ENCODE peak calls at places on chromosomes 16 and 17, in four cellular contexts. U, B, H and Y are unnamed samples.

GRCh38 chr16:49067776-49068175 is 213.9 kb downstream of the CBLN1 start:
- DNase-seq in U (no peak), B (no peak), H (no peak), Y (no peak)

GRCh38 chr17:4536742-4537411 is 18.3 kb downstream of the MYBBP1A start:
- DNase-seq in U (peak), B (no peak), H (no peak), Y (peak)

GRCh38 chr16:11258553-11259287 is 2.7 kb upstream of the SOCS1 start:
- DNase-seq in U (no peak), B (no peak), H (no peak), Y (no peak)

GRCh38 chr16:31427441-31428276 is 501 bp downstream of the COX6A2 start:
- DNase-seq in U (no peak), B (no peak), H (no peak), Y (no peak)

GRCh38 chr17:65334391-65334790 is 197.2 kb downstream of the RGS9 start:
- DNase-seq in U (no peak), B (no peak), H (no peak), Y (no peak)

GRCh38 chr16:1420540-1421205 is at the start of gene UQCC4:
- DNase-seq in U (peak), B (peak), H (peak), Y (peak)

GRCh38 chr17:146983-147761 is 9.8 kb downstream of the SCGB1C2 start:
- DNase-seq in U (no peak), B (no peak), H (no peak), Y (no peak)

GRCh38 chr16:22670551-22670970 is 143.4 kb upstream of the HS3ST2 start:
- DNase-seq in U (no peak), B (peak), H (peak), Y (no peak)

GRCh38 chr16:25052161-25052511 is 37.0 kb upstream of the ARHGAP17 start:
- DNase-seq in U (no peak), B (no peak), H (no peak), Y (no peak)
- H3K4me3 ChIP-seq in U (no peak), B (no peak), H (no peak), Y (no peak)

GRCh38 chr16:74666010-74666421 is 661 bp downstream of the RFWD3 start:
- DNase-seq in U (no peak), B (no peak), H (no peak), Y (no peak)

GRCh38 chr16:74666425-74667214 is at the start of gene RFWD3:
- DNase-seq in U (peak), B (peak), H (peak), Y (peak)

DNA sequence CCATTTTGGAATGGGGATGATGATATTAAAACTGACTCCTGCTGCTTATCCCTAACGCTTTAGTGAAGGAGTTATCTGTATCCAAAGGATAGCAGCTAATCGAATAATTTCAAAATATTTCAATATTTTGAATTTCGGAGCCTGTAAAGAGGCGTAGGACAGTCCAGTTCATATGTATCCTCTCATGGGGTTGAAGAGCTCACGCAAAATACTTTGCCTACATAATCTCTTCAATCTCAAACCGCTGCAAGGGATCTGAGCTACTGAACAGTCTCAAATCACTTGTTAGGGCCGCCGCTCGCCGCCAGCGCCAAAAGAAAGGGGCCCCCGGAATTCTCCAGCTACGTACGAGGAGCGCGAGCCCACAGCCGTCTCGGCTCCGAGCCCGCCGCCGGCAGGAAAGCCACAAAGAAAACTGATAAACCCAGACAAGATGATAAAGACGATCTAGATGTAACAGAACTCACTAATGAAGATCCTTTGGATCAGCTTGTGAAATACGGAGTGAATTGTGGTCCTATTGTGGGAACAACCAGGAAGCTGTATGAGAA is 613 bp upstream of the RFWD3 start:
- DNase-seq in U (peak), B (peak), H (no peak), Y (peak)
- H2BK15ac ChIP-seq in U (peak), B (peak), H (no peak), Y (peak)

GRCh38 chr17:42677921-42678781 is 1.4 kb upstream of the PLEKHH3 start:
- DNase-seq in U (peak), B (peak), H (no peak), Y (peak)

GRCh38 chr17:42675984-42676423 is 790 bp downstream of the PLEKHH3 start:
- DNase-seq in U (peak), B (no peak), H (no peak), Y (peak)

GRCh38 chr17:42677012-42677857 is 441 bp upstream of the PLEKHH3 start:
- DNase-seq in U (peak), B (peak), H (peak), Y (peak)

GRCh38 chr17:42675348-42675983 is 1.3 kb downstream of the PLEKHH3 start:
- DNase-seq in U (no peak), B (no peak), H (no peak), Y (no peak)

DNA sequence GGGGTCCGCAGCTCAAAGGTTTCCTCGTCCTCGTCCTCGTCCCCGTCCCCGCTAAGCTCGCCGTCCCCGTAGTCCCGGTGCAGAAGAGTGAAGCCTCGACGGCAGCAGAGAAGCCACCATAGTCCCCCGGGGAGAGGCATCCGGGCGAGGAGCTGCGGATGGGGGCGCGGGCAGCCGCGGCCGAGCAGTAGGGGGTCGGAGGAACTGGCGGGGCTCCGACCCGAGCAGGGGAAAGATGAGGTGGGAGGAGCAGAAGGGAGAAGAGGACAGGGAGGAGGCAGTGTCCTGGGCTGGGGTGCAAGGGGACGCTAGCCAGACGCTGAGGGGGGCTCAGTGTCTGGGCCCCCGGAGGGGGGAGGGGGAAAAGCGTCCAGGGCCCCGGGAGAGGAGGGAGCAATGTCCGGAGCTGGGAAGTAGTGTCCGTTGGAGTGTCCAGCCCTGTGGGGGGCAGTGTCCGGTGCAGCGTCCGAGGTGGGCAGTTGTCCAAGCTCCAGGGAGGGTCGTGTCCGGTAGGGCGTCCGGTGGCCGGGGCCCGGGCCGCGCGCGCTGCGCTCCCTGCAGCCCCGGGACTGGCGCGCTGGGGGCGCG is at the start of gene PLEKHH3:
- DNase-seq in U (no peak), B (no peak), H (no peak), Y (no peak)
- H4K91ac ChIP-seq in U (peak), B (no peak), H (peak), Y (peak)

DNA sequence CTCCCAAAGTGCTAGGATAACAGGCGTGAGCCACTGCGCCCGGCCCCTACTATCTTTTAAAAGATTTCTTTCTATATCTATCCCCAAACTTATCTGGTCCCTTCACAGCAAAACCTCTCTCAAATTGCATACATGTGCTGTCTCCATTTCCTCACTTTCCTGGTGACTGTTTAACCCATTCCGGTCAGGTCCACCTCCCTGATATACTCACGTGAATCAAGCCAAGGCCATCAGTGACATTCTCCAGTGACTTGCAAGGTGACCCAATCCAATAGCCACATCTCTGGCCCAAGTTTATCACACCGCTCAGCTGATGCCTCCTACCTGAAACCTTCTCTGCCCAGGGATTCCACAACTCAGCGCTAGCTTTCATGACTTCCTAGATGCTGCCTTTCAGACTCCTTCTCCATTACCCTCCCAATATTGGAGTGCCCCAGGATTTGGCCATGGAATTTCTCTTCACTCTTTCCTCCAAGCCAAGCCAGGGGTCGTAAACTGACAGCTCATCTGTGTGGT is 1.4 kb upstream of the CTCF start:
- DNase-seq in U (no peak), B (no peak), H (no peak), Y (no peak)
- H3K4me3 ChIP-seq in U (no peak), B (no peak), H (peak), Y (peak)

GRCh38 chr17:28569446-28569845 is 1.9 kb downstream of the PIGS start:
- DNase-seq in U (no peak), B (no peak), H (no peak), Y (no peak)
- H2BK15ac ChIP-seq in U (no peak), B (no peak), H (no peak), Y (no peak)